ENCODE peak calls at places on chromosomes 5 and 9, in five cellular contexts. K, W, O, I and Z are unnamed samples.
A peak's percentile ranks its signal among the peaks of the same experiment; 100 is the strongest.

GRCh38 chr9:87084407-87084806 is 137.1 kb upstream of the GAS1 start:
- DNase-seq in K (no peak), W (no peak), O (no peak), I (no peak), Z (no peak)

GRCh38 chr9:5801739-5802113 is 31.2 kb downstream of the ERMP1 start:
- DNase-seq in K (no peak), W (peak; percentile 45), O (no peak), I (no peak), Z (no peak)

GRCh38 chr9:129280236-129281231 is 102.5 kb upstream of the IER5L start:
- DNase-seq in K (peak; percentile 56), W (no peak), O (no peak), I (no peak), Z (no peak)

GRCh38 chr9:37215456-37216229 is 95.3 kb downstream of the ZCCHC7 start:
- DNase-seq in K (no peak), W (peak; percentile 35), O (peak; percentile 33), I (no peak), Z (no peak)

GRCh38 chr5:142981886-142982820 is 212.0 kb downstream of the ARHGAP26 start:
- DNase-seq in K (peak; percentile 87), W (peak; percentile 73), O (peak; percentile 79), I (peak; percentile 91), Z (no peak)

GRCh38 chr5:39224196-39224754 is 4.9 kb upstream of the FYB1 start:
- DNase-seq in K (no peak), W (no peak), O (peak; percentile 36), I (peak; percentile 66), Z (no peak)

GRCh38 chr5:91306497-91306896 is 76.6 kb downstream of the ARRDC3 start:
- DNase-seq in K (no peak), W (no peak), O (no peak), I (no peak), Z (no peak)

GRCh38 chr9:127555830-127556820 is 56.0 kb upstream of the STXBP1 start:
- DNase-seq in K (peak; percentile 88), W (peak; percentile 99), O (peak; percentile 95), I (peak; percentile 78), Z (peak; percentile 73)

GRCh38 chr9:33265211-33265885 is 499 bp downstream of the CHMP5 start:
- DNase-seq in K (no peak), W (peak; percentile 11), O (peak; percentile 3), I (peak; percentile 28), Z (no peak)

GRCh38 chr5:5050797-5051196 is 89.3 kb upstream of the ADAMTS16 start:
- DNase-seq in K (no peak), W (no peak), O (no peak), I (no peak), Z (no peak)

GRCh38 chr5:9370256-9370655 is 175.6 kb downstream of the SEMA5A start:
- DNase-seq in K (no peak), W (peak; percentile 41), O (no peak), I (no peak), Z (no peak)

GRCh38 chr9:122133263-122133983 is 26.2 kb downstream of the NDUFA8 start:
- DNase-seq in K (peak; percentile 3), W (no peak), O (peak; percentile 45), I (no peak), Z (no peak)

GRCh38 chr5:74865293-74865798 is 841 bp downstream of the FAM169A start:
- DNase-seq in K (no peak), W (no peak), O (no peak), I (peak; percentile 28), Z (no peak)

GRCh38 chr5:83149671-83150070 is 72.3 kb downstream of the XRCC4 start:
- DNase-seq in K (no peak), W (peak; percentile 33), O (no peak), I (no peak), Z (peak; percentile 10)

GRCh38 chr5:671459-672328 is 21.5 kb downstream of the TPPP start:
- DNase-seq in K (peak; percentile 87), W (peak; percentile 62), O (peak; percentile 60), I (peak; percentile 78), Z (no peak)

GRCh38 chr9:99162759-99163364 is 57.9 kb downstream of the TGFBR1 start:
- DNase-seq in K (no peak), W (peak; percentile 49), O (peak; percentile 67), I (no peak), Z (no peak)

GRCh38 chr9:126158591-126159519 is 167.8 kb upstream of the MVB12B start:
- DNase-seq in K (peak; percentile 20), W (no peak), O (no peak), I (no peak), Z (no peak)

GRCh38 chr5:34743878-34744277 is 87.8 kb downstream of the RAI14 start:
- DNase-seq in K (no peak), W (peak; percentile 99), O (peak; percentile 84), I (no peak), Z (peak; percentile 99)

GRCh38 chr5:129410488-129410887 is 49.6 kb upstream of the ADAMTS19 start:
- DNase-seq in K (no peak), W (peak; percentile 0), O (no peak), I (no peak), Z (no peak)

GRCh38 chr9:135932656-135933055 is 25.3 kb upstream of the CAMSAP1 start:
- DNase-seq in K (no peak), W (no peak), O (no peak), I (no peak), Z (no peak)

GRCh38 chr9:14313378-14313940 is 482 bp downstream of the NFIB start:
- DNase-seq in K (peak; percentile 71), W (no peak), O (no peak), I (peak; percentile 43), Z (no peak)

GRCh38 chr5:33854733-33855151 is 37.0 kb downstream of the ADAMTS12 start:
- DNase-seq in K (no peak), W (peak; percentile 77), O (peak; percentile 92), I (no peak), Z (peak; percentile 37)

GRCh38 chr9:106958955-106959657 is 96.1 kb downstream of the ZNF462 start:
- DNase-seq in K (no peak), W (peak; percentile 38), O (peak; percentile 30), I (no peak), Z (no peak)

GRCh38 chr5:97097348-97098220 is 44.8 kb downstream of the LIX1 start:
- DNase-seq in K (no peak), W (no peak), O (no peak), I (no peak), Z (no peak)

GRCh38 chr9:78054180-78054579 is 22.6 kb upstream of the GNAQ start:
- DNase-seq in K (no peak), W (no peak), O (no peak), I (no peak), Z (no peak)

GRCh38 chr5:2889946-2890475 is 138.5 kb upstream of the IRX2 start:
- DNase-seq in K (peak; percentile 33), W (no peak), O (no peak), I (no peak), Z (no peak)

GRCh38 chr5:110663525-110663924 is 62.9 kb downstream of the TMEM232 start:
- DNase-seq in K (no peak), W (no peak), O (no peak), I (no peak), Z (no peak)